ENCODE peak calls at places on chromosomes 11 and 22, in seven cellular contexts. One of them, this sample, is unnamed.

GRCh38 chr11:86374586-86374985 is at the start of gene CCDC81:
- DNase-seq in H54: no peak
- DNase-seq in retina: peak; percentile 75
- DNase-seq in germinal center: no peak
- DNase-seq in GM19239: no peak
- DNase-seq in activated T-cell treated with anti-CD3 and anti-CD28 coated beads for 4 hours: no peak
- DNase-seq in GM12865: no peak
- DNase-seq in this sample: no peak

GRCh38 chr22:38314992-38315800 is 2.0 kb downstream of the CSNK1E start:
- DNase-seq in H54: no peak
- DNase-seq in retina: peak; percentile 72
- DNase-seq in germinal center: peak; percentile 59
- DNase-seq in GM19239: no peak
- DNase-seq in activated T-cell treated with anti-CD3 and anti-CD28 coated beads for 4 hours: no peak
- DNase-seq in GM12865: peak; percentile 42
- DNase-seq in this sample: peak; percentile 81

GRCh38 chr11:88521354-88522310 is 184.1 kb upstream of the CTSC start:
- DNase-seq in H54: no peak
- DNase-seq in retina: no peak
- DNase-seq in germinal center: no peak
- DNase-seq in GM19239: no peak
- DNase-seq in activated T-cell treated with anti-CD3 and anti-CD28 coated beads for 4 hours: no peak
- DNase-seq in GM12865: no peak
- DNase-seq in this sample: no peak

GRCh38 chr11:47257178-47257517 is 648 bp upstream of the NR1H3 start:
- DNase-seq in H54: no peak
- DNase-seq in retina: no peak
- DNase-seq in germinal center: no peak
- DNase-seq in GM19239: no peak
- DNase-seq in activated T-cell treated with anti-CD3 and anti-CD28 coated beads for 4 hours: no peak
- DNase-seq in GM12865: no peak
- DNase-seq in this sample: no peak

GRCh38 chr22:36548606-36549005 is 19.6 kb upstream of the EIF3D start:
- DNase-seq in H54: no peak
- DNase-seq in retina: no peak
- DNase-seq in germinal center: no peak
- DNase-seq in GM19239: no peak
- DNase-seq in activated T-cell treated with anti-CD3 and anti-CD28 coated beads for 4 hours: no peak
- DNase-seq in GM12865: no peak
- DNase-seq in this sample: no peak

GRCh38 chr11:77370217-77370616 is 68.7 kb upstream of the GDPD4 start:
- DNase-seq in H54: no peak
- DNase-seq in retina: no peak
- DNase-seq in germinal center: no peak
- DNase-seq in GM19239: no peak
- DNase-seq in activated T-cell treated with anti-CD3 and anti-CD28 coated beads for 4 hours: no peak
- DNase-seq in GM12865: no peak
- DNase-seq in this sample: no peak

GRCh38 chr22:32850591-32851517 is 49.3 kb downstream of the TIMP3 start:
- DNase-seq in H54: no peak
- DNase-seq in retina: no peak
- DNase-seq in germinal center: no peak
- DNase-seq in GM19239: no peak
- DNase-seq in activated T-cell treated with anti-CD3 and anti-CD28 coated beads for 4 hours: no peak
- DNase-seq in GM12865: no peak
- DNase-seq in this sample: no peak

GRCh38 chr11:92453055-92453454 is 228.4 kb downstream of the FAT3 start:
- DNase-seq in H54: no peak
- DNase-seq in retina: no peak
- DNase-seq in germinal center: no peak
- DNase-seq in GM19239: no peak
- DNase-seq in activated T-cell treated with anti-CD3 and anti-CD28 coated beads for 4 hours: no peak
- DNase-seq in GM12865: peak; percentile 6
- DNase-seq in this sample: no peak

GRCh38 chr11:2691991-2692841 is 7.6 kb downstream of the KCNQ1OT1 start:
- DNase-seq in H54: no peak
- DNase-seq in retina: peak; percentile 44
- DNase-seq in germinal center: no peak
- DNase-seq in GM19239: no peak
- DNase-seq in activated T-cell treated with anti-CD3 and anti-CD28 coated beads for 4 hours: no peak
- DNase-seq in GM12865: peak; percentile 18
- DNase-seq in this sample: peak; percentile 45

GRCh38 chr11:44851496-44851895 is 99.2 kb downstream of the TP53I11 start:
- DNase-seq in H54: no peak
- DNase-seq in retina: no peak
- DNase-seq in germinal center: no peak
- DNase-seq in GM19239: no peak
- DNase-seq in activated T-cell treated with anti-CD3 and anti-CD28 coated beads for 4 hours: no peak
- DNase-seq in GM12865: no peak
- DNase-seq in this sample: no peak

GRCh38 chr22:16933924-16934282 is 74.1 kb downstream of the GAB4 start:
- DNase-seq in H54: no peak
- DNase-seq in retina: no peak
- DNase-seq in germinal center: no peak
- DNase-seq in GM19239: no peak
- DNase-seq in activated T-cell treated with anti-CD3 and anti-CD28 coated beads for 4 hours: no peak
- DNase-seq in GM12865: no peak
- DNase-seq in this sample: no peak

GRCh38 chr22:19800761-19801244 is 40.2 kb downstream of the TBX1 start:
- DNase-seq in H54: peak; percentile 35
- DNase-seq in retina: no peak
- DNase-seq in germinal center: no peak
- DNase-seq in GM19239: no peak
- DNase-seq in activated T-cell treated with anti-CD3 and anti-CD28 coated beads for 4 hours: no peak
- DNase-seq in GM12865: no peak
- DNase-seq in this sample: no peak

GRCh38 chr11:104546486-104546885 is 351.8 kb downstream of the CASP12 start:
- DNase-seq in H54: no peak
- DNase-seq in retina: no peak
- DNase-seq in germinal center: no peak
- DNase-seq in GM19239: no peak
- DNase-seq in activated T-cell treated with anti-CD3 and anti-CD28 coated beads for 4 hours: no peak
- DNase-seq in GM12865: no peak
- DNase-seq in this sample: no peak

This sample was measured in OCI-LY7.